ENCODE peak calls at places on chromosomes 11 and 22, in seven cellular contexts. A is Right ventricle myocardium superior, H is T-helper 9 cell, X is HS-27A, W is H9, J is HEK293T, L is NCI-H146. V is an unnamed sample.

GRCh38 chr11:59550368-59550841 is 39.1 kb downstream of the OR4D9 start:
- DNase-seq in A (peak; percentile 77), H (peak; percentile 70), X (peak; percentile 95), W (peak; percentile 96), J (peak; percentile 74), L (peak; percentile 97), V (peak; percentile 86)

GRCh38 chr11:68783216-68783821 is 32.0 kb upstream of the TESMIN start:
- DNase-seq in A (peak; percentile 76), H (no peak), X (no peak), W (no peak), J (no peak), L (no peak), V (no peak)

GRCh38 chr11:911031-911889 is 650 bp upstream of the CHID1 start:
- DNase-seq in A (peak; percentile 63), H (peak; percentile 19), X (no peak), W (peak; percentile 60), J (peak; percentile 42), L (peak; percentile 58), V (no peak)

GRCh38 chr22:46229701-46230100 is 20.4 kb downstream of the CDPF1 start:
- DNase-seq in A (no peak), H (no peak), X (no peak), W (no peak), J (no peak), L (no peak), V (no peak)

GRCh38 chr11:122808494-122808893 is 29.8 kb upstream of the CRTAM start:
- DNase-seq in A (no peak), H (no peak), X (no peak), W (no peak), J (no peak), L (no peak), V (no peak)

GRCh38 chr11:68396526-68396925 is 64.0 kb upstream of the PPP6R3 start:
- DNase-seq in A (no peak), H (no peak), X (no peak), W (no peak), J (no peak), L (no peak), V (no peak)

GRCh38 chr11:124538019-124538418 is 5.4 kb downstream of the OR8B12 start:
- DNase-seq in A (no peak), H (no peak), X (no peak), W (no peak), J (no peak), L (no peak), V (peak; percentile 79)

GRCh38 chr22:47102648-47103047 is 340.2 kb downstream of the TBC1D22A start:
- DNase-seq in A (no peak), H (no peak), X (no peak), W (peak; percentile 74), J (no peak), L (no peak), V (no peak)

GRCh38 chr22:48534395-48534958 is 1293.2 kb downstream of the BRD1 start:
- DNase-seq in A (no peak), H (no peak), X (no peak), W (no peak), J (no peak), L (no peak), V (no peak)

GRCh38 chr22:50208939-50209892 is 8.4 kb downstream of the SELENOO start:
- DNase-seq in A (no peak), H (no peak), X (no peak), W (no peak), J (no peak), L (no peak), V (no peak)

GRCh38 chr11:69662021-69662698 is 13.0 kb downstream of the LTO1 start:
- DNase-seq in A (peak; percentile 67), H (no peak), X (no peak), W (peak; percentile 55), J (no peak), L (no peak), V (no peak)

GRCh38 chr11:67375320-67376021 is 2.1 kb upstream of the CLCF1 start:
- DNase-seq in A (no peak), H (no peak), X (no peak), W (no peak), J (no peak), L (no peak), V (no peak)

GRCh38 chr11:119752946-119753345 is 23.9 kb upstream of the NECTIN1 start:
- DNase-seq in A (no peak), H (no peak), X (no peak), W (no peak), J (no peak), L (no peak), V (peak; percentile 45)

GRCh38 chr22:50506611-50507420 is 686 bp downstream of the LMF2 start:
- DNase-seq in A (peak; percentile 67), H (no peak), X (no peak), W (peak; percentile 44), J (no peak), L (peak; percentile 65), V (no peak)

GRCh38 chr11:29019960-29020683 is 911.9 kb downstream of the METTL15 start:
- DNase-seq in A (no peak), H (no peak), X (no peak), W (peak; percentile 24), J (no peak), L (peak; percentile 60), V (no peak)

GRCh38 chr22:30190619-30191018 is 55.9 kb downstream of the LIF start:
- DNase-seq in A (no peak), H (no peak), X (no peak), W (no peak), J (no peak), L (no peak), V (no peak)

GRCh38 chr11:12818333-12819015 is 144.3 kb downstream of the TEAD1 start:
- DNase-seq in A (peak; percentile 48), H (no peak), X (peak; percentile 52), W (no peak), J (no peak), L (no peak), V (no peak)

GRCh38 chr11:100753562-100753961 is 66.5 kb downstream of the ARHGAP42 start:
- DNase-seq in A (no peak), H (no peak), X (no peak), W (peak; percentile 62), J (no peak), L (no peak), V (no peak)

GRCh38 chr11:104798794-104799193 is 99.5 kb downstream of the CASP12 start:
- DNase-seq in A (no peak), H (no peak), X (no peak), W (no peak), J (no peak), L (no peak), V (no peak)

GRCh38 chr22:20979243-20979809 is 2.8 kb upstream of the LZTR1 start:
- DNase-seq in A (peak; percentile 77), H (peak; percentile 43), X (no peak), W (peak; percentile 99), J (no peak), L (peak; percentile 96), V (peak; percentile 83)

GRCh38 chr11:114171257-114172054 is 111.9 kb downstream of the ZBTB16 start:
- DNase-seq in A (peak; percentile 96), H (no peak), X (no peak), W (no peak), J (no peak), L (no peak), V (no peak)

GRCh38 chr11:19441752-19442553 is 201.2 kb upstream of the E2F8 start:
- DNase-seq in A (peak; percentile 47), H (no peak), X (peak; percentile 94), W (no peak), J (peak; percentile 12), L (no peak), V (no peak)

GRCh38 chr22:22390989-22391388 is 117.6 kb downstream of the ZNF280B start:
- DNase-seq in A (no peak), H (no peak), X (no peak), W (no peak), J (no peak), L (no peak), V (no peak)

GRCh38 chr22:27990879-27991278 is 71.8 kb upstream of the PITPNB start:
- DNase-seq in A (peak; percentile 90), H (no peak), X (no peak), W (peak; percentile 89), J (peak; percentile 89), L (no peak), V (no peak)